ENCODE peak calls at places on chromosomes 11 and 22, in five cellular contexts. I, P, E, W and H are unnamed samples.

GRCh38 chr11:134545521-134545920 is 133.5 kb upstream of the B3GAT1 start:
- DNase-seq in I (no peak), P (no peak), E (peak; percentile 12), W (no peak), H (no peak)

GRCh38 chr11:93843906-93844305 is 6.5 kb downstream of the VSTM5 start:
- DNase-seq in I (no peak), P (no peak), E (no peak), W (no peak), H (no peak)

GRCh38 chr11:20158597-20159257 is 1.5 kb downstream of the DBX1 start:
- DNase-seq in I (no peak), P (peak; percentile 12), E (peak; percentile 61), W (peak; percentile 88), H (no peak)

GRCh38 chr22:38655532-38656255 is 498 bp downstream of the FAM227A start:
- DNase-seq in I (no peak), P (no peak), E (no peak), W (no peak), H (no peak)

GRCh38 chr11:75063732-75064314 is 32.9 kb downstream of the OR2AT4 start:
- DNase-seq in I (no peak), P (peak; percentile 41), E (no peak), W (no peak), H (no peak)

GRCh38 chr11:2721163-2721935 is 21.6 kb upstream of the KCNQ1OT1 start:
- DNase-seq in I (no peak), P (no peak), E (no peak), W (peak; percentile 58), H (no peak)

GRCh38 chr11:65014146-65014960 is at the start of gene ARL2:
- DNase-seq in I (peak; percentile 39), P (peak; percentile 85), E (peak; percentile 74), W (no peak), H (no peak)

GRCh38 chr22:40396882-40397281 is 26.5 kb downstream of the SGSM3 start:
- DNase-seq in I (no peak), P (no peak), E (no peak), W (peak; percentile 89), H (peak; percentile 91)

GRCh38 chr11:327581-327923 is 6.9 kb upstream of the IFITM3 start:
- DNase-seq in I (no peak), P (no peak), E (no peak), W (no peak), H (no peak)

GRCh38 chr22:50621491-50621880 is 6.5 kb downstream of the ARSA start:
- DNase-seq in I (peak; percentile 63), P (no peak), E (no peak), W (no peak), H (peak; percentile 47)

GRCh38 chr11:63165710-63166310 is 21.8 kb upstream of the SLC22A24 start:
- DNase-seq in I (no peak), P (no peak), E (no peak), W (no peak), H (no peak)

GRCh38 chr11:59188954-59189353 is 17.0 kb downstream of the DTX4 start:
- DNase-seq in I (no peak), P (no peak), E (no peak), W (peak; percentile 63), H (no peak)

GRCh38 chr11:94449437-94449836 is 44.2 kb downstream of the MRE11 start:
- DNase-seq in I (no peak), P (no peak), E (no peak), W (no peak), H (no peak)

GRCh38 chr11:43119275-43119970 is 192.4 kb upstream of the API5 start:
- DNase-seq in I (no peak), P (no peak), E (no peak), W (peak; percentile 89), H (no peak)

GRCh38 chr11:40921256-40921655 is 538.2 kb downstream of the LRRC4C start:
- DNase-seq in I (no peak), P (no peak), E (no peak), W (no peak), H (no peak)

GRCh38 chr11:101129203-101129943 is at the start of gene PGR:
- DNase-seq in I (no peak), P (no peak), E (peak; percentile 38), W (peak; percentile 42), H (no peak)

GRCh38 chr11:67434395-67434881 is 3.0 kb downstream of the PTPRCAP start:
- DNase-seq in I (no peak), P (no peak), E (no peak), W (no peak), H (no peak)

GRCh38 chr11:99505319-99505718 is 484.6 kb downstream of the CNTN5 start:
- DNase-seq in I (no peak), P (peak; percentile 1), E (no peak), W (no peak), H (no peak)

GRCh38 chr11:35478411-35479139 is 46.8 kb downstream of the PAMR1 start:
- DNase-seq in I (no peak), P (no peak), E (peak; percentile 51), W (no peak), H (no peak)

GRCh38 chr22:46833228-46833627 is 70.8 kb downstream of the TBC1D22A start:
- DNase-seq in I (no peak), P (no peak), E (peak; percentile 55), W (peak; percentile 90), H (no peak)

GRCh38 chr11:1120532-1121342 is 37.0 kb upstream of the MUC5AC start:
- DNase-seq in I (no peak), P (no peak), E (no peak), W (no peak), H (no peak)